ENCODE peak calls at places on chromosomes 1 and 21, in five cellular contexts. K is GM12878, B is K562, J is HepG2, Y is H1. M is an unnamed sample.

GRCh38 chr1:163171826-163172225 is 30.9 kb downstream of the RGS5 start:
- DNase-seq in K (no peak), B (no peak), J (no peak), Y (no peak), M (no peak)

GRCh38 chr1:105485207-105485606 is 1571.3 kb upstream of the PRMT6 start:
- DNase-seq in K (no peak), B (no peak), J (no peak), Y (no peak), M (no peak)

GRCh38 chr1:230280906-230281413 is 145.2 kb downstream of the PGBD5 start:
- DNase-seq in K (no peak), B (no peak), J (no peak), Y (no peak), M (no peak)

GRCh38 chr1:152110860-152111514 is 4.3 kb downstream of the TCHH start:
- DNase-seq in K (no peak), B (no peak), J (no peak), Y (no peak), M (no peak)

GRCh38 chr1:85502171-85502570 is 37.2 kb upstream of the DDAH1 start:
- DNase-seq in K (no peak), B (no peak), J (peak), Y (no peak), M (no peak)

GRCh38 chr1:47231314-47232186 is 475 bp downstream of the TAL1 start:
- DNase-seq in K (peak), B (peak), J (no peak), Y (no peak), M (no peak)

GRCh38 chr1:22141948-22142314 is 966 bp downstream of the WNT4 start:
- DNase-seq in K (no peak), B (no peak), J (no peak), Y (no peak), M (no peak)

GRCh38 chr1:162008799-162009198 is 14.9 kb downstream of the OLFML2B start:
- DNase-seq in K (no peak), B (no peak), J (no peak), Y (no peak), M (no peak)

GRCh38 chr1:158494737-158495136 is 22.7 kb downstream of the OR10R2 start:
- DNase-seq in K (no peak), B (no peak), J (no peak), Y (no peak), M (no peak)

GRCh38 chr1:197736689-197737088 is 38.6 kb downstream of the DENND1B start:
- DNase-seq in K (no peak), B (no peak), J (no peak), Y (no peak), M (no peak)

GRCh38 chr1:21811875-21812305 is at the start of gene LDLRAD2:
- DNase-seq in K (no peak), B (no peak), J (no peak), Y (no peak), M (no peak)

GRCh38 chr1:218339267-218339831 is 5.8 kb upstream of the TGFB2 start:
- DNase-seq in K (no peak), B (peak), J (peak), Y (no peak), M (no peak)

DNA sequence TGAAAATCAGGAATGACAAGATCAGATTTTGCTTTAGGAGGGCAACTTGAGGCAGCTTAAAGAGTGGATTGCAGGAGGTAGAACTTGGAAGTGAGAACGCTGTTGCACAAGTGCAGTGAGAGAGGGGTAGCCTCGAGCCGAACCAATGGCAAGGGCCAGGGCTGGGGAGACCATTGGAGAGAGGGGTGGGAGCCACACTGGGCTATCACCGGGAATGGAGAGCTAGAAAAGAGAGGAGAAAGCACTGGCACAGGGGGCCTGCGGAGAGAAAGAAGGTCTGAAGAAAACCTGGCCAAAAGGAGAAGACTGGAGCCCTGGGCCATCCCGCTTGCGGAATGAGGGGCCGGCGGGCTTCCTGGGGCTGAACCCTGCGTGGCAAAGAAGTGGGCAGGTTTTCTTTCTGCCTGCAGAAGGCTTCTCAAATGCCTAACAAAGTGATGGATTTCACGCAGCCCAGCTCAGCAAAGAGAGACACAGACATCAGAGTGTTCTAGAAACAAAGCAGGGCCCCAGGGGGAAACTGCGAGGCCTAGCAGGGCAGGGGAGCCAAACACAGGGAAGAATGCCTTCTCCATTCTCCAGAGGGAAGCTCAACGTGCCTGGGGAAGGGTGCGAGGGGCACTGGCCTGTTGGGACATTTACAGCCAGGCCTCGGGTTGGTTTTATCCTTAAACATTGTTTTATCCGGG is 1.2 kb upstream of the SLC37A1 start:
- DNase-seq in K (no peak), B (no peak), J (no peak), Y (no peak), M (no peak)
- TF ChIP-seq ATF3 in K (no peak), B (no peak), J (no peak), Y (no peak), M (no peak)

GRCh38 chr1:115428676-115429075 is 90.6 kb upstream of the NGF start:
- DNase-seq in K (no peak), B (no peak), J (no peak), Y (no peak), M (no peak)

GRCh38 chr1:115429242-115429641 is 91.2 kb upstream of the NGF start:
- DNase-seq in K (no peak), B (no peak), J (no peak), Y (no peak), M (peak)

GRCh38 chr1:115426990-115427389 is 88.9 kb upstream of the NGF start:
- DNase-seq in K (no peak), B (no peak), J (no peak), Y (no peak), M (no peak)

GRCh38 chr1:115429884-115430283 is 91.8 kb upstream of the NGF start:
- DNase-seq in K (no peak), B (no peak), J (no peak), Y (no peak), M (no peak)

GRCh38 chr1:115428262-115428661 is 90.2 kb upstream of the NGF start:
- DNase-seq in K (no peak), B (no peak), J (no peak), Y (no peak), M (no peak)
- TF ChIP-seq YY1 in K (no peak), B (no peak), J (no peak), Y (no peak), M (no peak)

DNA sequence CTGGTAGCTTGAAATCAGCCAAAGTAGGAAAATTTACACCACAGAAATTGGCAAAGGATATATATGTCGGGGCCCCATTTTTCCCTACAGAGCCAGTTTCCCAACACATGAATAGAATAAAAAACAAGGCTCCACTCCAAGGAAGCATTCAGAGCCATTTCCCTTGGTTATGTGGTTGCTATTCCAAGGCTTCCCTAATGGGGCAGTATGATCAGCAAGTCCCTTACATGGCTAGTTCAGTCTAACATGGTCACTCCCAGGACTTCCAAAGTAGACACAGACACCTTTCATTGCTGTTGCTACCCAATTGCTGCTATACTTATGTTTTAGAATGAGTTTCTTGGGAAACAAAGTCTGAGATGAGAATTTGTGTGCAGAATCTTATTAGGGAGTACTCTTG is 93.1 kb downstream of the C21orf91 start:
- DNase-seq in K (no peak), B (no peak), J (peak), Y (no peak), M (peak)
- TF ChIP-seq ATF3 in K (no peak), B (no peak), J (no peak), Y (no peak), M (no peak)

DNA sequence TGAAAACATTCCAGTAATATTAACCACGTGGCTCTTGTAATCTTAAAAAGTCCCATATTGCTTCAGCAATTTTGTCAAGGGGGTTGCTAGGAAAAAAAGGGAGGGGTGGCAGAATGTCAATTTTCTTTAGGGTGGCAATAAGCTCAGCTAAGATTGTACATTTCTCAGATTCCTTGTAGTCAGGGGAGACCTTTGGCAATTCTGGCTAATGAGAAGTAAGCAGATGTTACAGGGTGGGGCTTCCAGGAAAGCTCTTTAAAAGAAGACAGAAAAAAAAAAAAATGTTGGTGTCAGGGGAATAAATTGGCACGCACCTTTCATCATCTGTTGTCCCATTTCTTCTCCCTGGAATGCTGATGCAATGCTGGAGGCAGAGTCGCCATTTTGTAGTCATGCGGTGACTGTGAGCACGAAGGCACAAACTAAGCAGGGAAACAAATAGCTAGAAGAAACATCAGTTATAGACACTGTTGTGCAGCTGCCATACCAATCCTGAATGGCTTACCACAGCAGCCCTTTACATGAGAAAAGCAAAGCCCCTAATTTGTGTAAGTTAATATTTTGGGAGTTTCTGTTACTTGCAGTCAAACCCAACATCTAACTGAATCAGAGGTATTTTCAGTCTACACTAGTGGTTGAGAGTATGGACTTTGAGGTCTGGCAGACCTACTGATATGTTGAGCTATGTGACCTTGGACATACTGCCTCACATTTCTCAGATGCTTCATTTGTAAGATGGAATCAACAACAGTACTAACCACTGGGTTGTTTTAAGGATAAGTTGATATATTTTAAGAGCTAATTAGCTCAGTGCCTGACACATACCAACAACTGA is 56.0 kb upstream of the MRPS6 start:
- DNase-seq in K (peak), B (no peak), J (peak), Y (no peak), M (no peak)
- TF ChIP-seq YY1 in K (peak), B (no peak), J (no peak), Y (no peak), M (no peak)

DNA sequence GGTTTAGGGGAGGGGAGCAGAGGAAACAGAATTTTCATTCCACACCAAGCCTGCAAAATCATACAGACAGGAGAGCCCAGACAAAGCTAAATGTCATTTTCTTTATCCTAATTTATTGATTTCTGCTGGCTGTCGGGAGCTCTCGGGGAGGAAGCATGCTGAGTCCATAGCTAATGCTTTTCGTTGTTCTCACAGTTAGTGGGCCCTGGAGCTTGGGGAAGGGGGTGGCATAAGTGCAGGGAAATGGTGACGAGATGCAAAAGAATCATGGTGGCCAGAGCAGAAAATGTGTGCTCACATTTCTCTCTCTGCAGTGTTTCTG is 202.4 kb downstream of the TOMM20 start:
- DNase-seq in K (no peak), B (no peak), J (no peak), Y (no peak), M (no peak)
- TF ChIP-seq ATF3 in K (no peak), B (no peak), J (no peak), Y (no peak), M (no peak)

GRCh38 chr1:188058801-188059200 is 1230.1 kb downstream of the PLA2G4A start:
- DNase-seq in K (no peak), B (no peak), J (no peak), Y (no peak), M (no peak)

GRCh38 chr1:188065917-188066316 is 1237.2 kb downstream of the PLA2G4A start:
- DNase-seq in K (no peak), B (no peak), J (no peak), Y (no peak), M (no peak)

GRCh38 chr1:188061881-188062280 is 1233.1 kb downstream of the PLA2G4A start:
- DNase-seq in K (no peak), B (no peak), J (no peak), Y (no peak), M (no peak)

GRCh38 chr1:188062456-188062855 is 1233.7 kb downstream of the PLA2G4A start:
- DNase-seq in K (no peak), B (no peak), J (no peak), Y (no peak), M (no peak)
- TF ChIP-seq YY1 in K (no peak), B (no peak), J (no peak), Y (no peak), M (no peak)

GRCh38 chr1:44653107-44653964 is 20.9 kb downstream of the TMEM53 start:
- DNase-seq in K (no peak), B (no peak), J (no peak), Y (no peak), M (no peak)
- TF ChIP-seq ATF3 in K (no peak), B (no peak), J (no peak), Y (no peak), M (no peak)

GRCh38 chr1:205750683-205751651 is 985 bp upstream of the NUCKS1 start:
- DNase-seq in K (no peak), B (peak), J (no peak), Y (no peak), M (peak)

GRCh38 chr1:205749094-205749825 is 722 bp downstream of the NUCKS1 start:
- DNase-seq in K (peak), B (peak), J (peak), Y (peak), M (peak)

GRCh38 chr1:205749826-205750682 is at the start of gene NUCKS1:
- DNase-seq in K (peak), B (peak), J (peak), Y (peak), M (peak)

GRCh38 chr1:205746757-205747412 is 3.1 kb downstream of the NUCKS1 start:
- DNase-seq in K (no peak), B (no peak), J (no peak), Y (no peak), M (no peak)

DNA sequence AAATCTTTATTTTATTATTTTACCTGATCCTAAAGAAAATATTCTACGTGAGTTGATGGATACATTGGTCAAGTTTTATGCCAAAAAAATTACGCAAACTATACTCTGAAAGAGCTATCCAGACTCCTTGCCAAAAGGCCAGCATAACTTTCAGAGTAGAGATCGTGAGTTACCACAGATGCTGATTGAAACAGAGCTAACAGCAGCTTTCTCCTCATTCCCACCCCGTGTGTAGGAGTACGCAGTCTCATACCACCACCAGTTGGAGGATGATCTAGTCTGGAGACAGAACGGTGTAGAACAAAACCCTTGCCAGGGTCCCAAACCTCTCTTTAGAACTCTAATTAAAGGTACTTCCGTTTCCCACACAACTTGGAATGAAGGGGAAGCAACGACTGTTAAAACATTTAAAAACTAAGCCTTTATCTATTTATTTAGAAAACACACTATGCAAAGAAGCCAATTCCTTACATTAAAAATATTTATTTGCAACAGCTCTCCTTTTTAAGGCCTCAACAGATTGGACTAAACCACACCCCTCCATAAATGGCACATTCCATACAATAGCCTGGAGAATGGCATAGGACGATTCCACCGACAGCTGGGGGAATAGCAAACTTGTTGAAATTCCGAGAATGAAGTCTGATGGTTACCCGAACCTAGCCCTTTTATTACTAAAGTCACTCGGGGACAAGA is 1.4 kb downstream of the NUCKS1 start:
- DNase-seq in K (no peak), B (peak), J (peak), Y (no peak), M (no peak)
- TF ChIP-seq YY1 in K (no peak), B (no peak), J (no peak), Y (no peak), M (no peak)